ENCODE peak calls at places on chromosomes 11 and 22, in four cellular contexts. X is HepG2, U is H1, K is K562. W is an unnamed sample.
A peak's percentile ranks its signal among the peaks of the same experiment; 100 is the strongest.

GRCh38 chr11:21656065-21656464 is 536.8 kb upstream of the ANO5 start:
- DNase-seq in U (no peak), X (no peak), K (no peak), W (no peak)

GRCh38 chr11:73236879-73237278 is 18.8 kb downstream of the P2RY2 start:
- DNase-seq in X (peak; percentile 57), U (peak; percentile 87), K (peak; percentile 54), W (peak; percentile 61)

GRCh38 chr11:97743205-97743742 is 1277.5 kb upstream of the CNTN5 start:
- DNase-seq in U (no peak), K (no peak), X (no peak), W (peak; percentile 23)

GRCh38 chr22:45151503-45151902 is 12.2 kb upstream of the NUP50 start:
- DNase-seq in U (no peak), K (no peak), X (no peak), W (no peak)

GRCh38 chr11:64131657-64132387 is 34.1 kb downstream of the MACROD1 start:
- DNase-seq in X (peak; percentile 24), K (no peak), U (no peak), W (no peak)

GRCh38 chr11:76523147-76523546 is 78.3 kb downstream of the EMSY start:
- DNase-seq in X (peak; percentile 47), K (no peak), U (no peak), W (no peak)

GRCh38 chr11:56663386-56663785 is at the start of gene OR5AR1:
- DNase-seq in U (no peak), X (no peak), K (no peak), W (no peak)

GRCh38 chr11:91470656-91471055 is 754.0 kb upstream of the FAT3 start:
- DNase-seq in U (no peak), K (no peak), X (no peak), W (no peak)

GRCh38 chr11:117418685-117419084 is 91.0 kb downstream of the CEP164 start:
- DNase-seq in U (no peak), X (peak; percentile 12), K (no peak), W (no peak)

GRCh38 chr11:126862664-126863247 is 137.8 kb downstream of the KIRREL3 start:
- DNase-seq in X (no peak), K (no peak), U (peak; percentile 49), W (no peak)

GRCh38 chr22:49620666-49621065 is 207.0 kb downstream of the BRD1 start:
- DNase-seq in X (no peak), U (no peak), K (no peak), W (no peak)

GRCh38 chr11:12914401-12914912 is 94.7 kb upstream of the RASSF10 start:
- DNase-seq in K (peak; percentile 48), U (peak; percentile 89), X (no peak), W (no peak)

GRCh38 chr11:102225689-102226562 is 91.4 kb upstream of the BIRC3 start:
- DNase-seq in X (peak; percentile 28), K (no peak), U (no peak), W (peak; percentile 87)

GRCh38 chr11:30478923-30479322 is 107.2 kb downstream of the MPPED2 start:
- DNase-seq in U (no peak), K (no peak), X (no peak), W (no peak)

GRCh38 chr11:17272823-17273222 is 3.7 kb upstream of the NUCB2 start:
- DNase-seq in K (no peak), U (no peak), X (no peak), W (no peak)

GRCh38 chr11:118608268-118609214 is 1.1 kb downstream of the PHLDB1 start:
- DNase-seq in K (peak; percentile 74), U (peak; percentile 75), X (no peak), W (peak; percentile 65)

GRCh38 chr22:30398685-30399680 is 2.2 kb downstream of the SEC14L2 start:
- DNase-seq in K (no peak), X (no peak), U (no peak), W (no peak)
- H3K9ac ChIP-seq in K (no peak overlapping the region), X (no peak overlapping the region), U (no peak overlapping the region), W (no peak overlapping the region)

GRCh38 chr11:19244084-19244483 is 3.3 kb upstream of the E2F8 start:
- DNase-seq in U (no peak), K (no peak), X (peak; percentile 28), W (no peak)
- TF ChIP-seq CTCF in U (no peak), K (no peak), X (no peak), W (no peak)

GRCh38 chr11:84947970-84948600 is 679.1 kb downstream of the DLG2 start:
- DNase-seq in X (no peak), U (no peak), K (no peak), W (no peak)
- TF ChIP-seq JUN in X (no peak), U (no peak), K (no peak), W (no peak)

GRCh38 chr22:24190159-24190540 is 8.9 kb downstream of the SUSD2 start:
- DNase-seq in X (no peak), U (no peak), K (no peak), W (no peak)

GRCh38 chr22:24189249-24190158 is 8.2 kb downstream of the SUSD2 start:
- DNase-seq in U (peak; percentile 91), X (peak; percentile 52), K (peak; percentile 68), W (peak; percentile 61)

GRCh38 chr22:24191893-24192292 is 10.6 kb downstream of the SUSD2 start:
- DNase-seq in U (no peak), X (no peak), K (no peak), W (no peak)

GRCh38 chr22:24190566-24191208 is 9.4 kb downstream of the SUSD2 start:
- DNase-seq in U (no peak), X (no peak), K (no peak), W (no peak)

GRCh38 chr22:24191381-24191841 is 10.1 kb downstream of the SUSD2 start:
- DNase-seq in K (no peak), U (peak; percentile 42), X (no peak), W (no peak)
- H3K9ac ChIP-seq in K (no peak overlapping the region), U (no peak overlapping the region), X (no peak overlapping the region), W (no peak overlapping the region)

GRCh38 chr11:45017329-45017728 is 66.6 kb upstream of the TP53I11 start:
- DNase-seq in K (no peak), X (no peak), U (peak; percentile 65), W (no peak)
- TF ChIP-seq CTCF in K (no peak), X (no peak), U (peak; percentile 87), W (no peak)

GRCh38 chr11:128397362-128397761 is 190.0 kb downstream of the ETS1 start:
- DNase-seq in K (no peak), X (no peak), U (no peak), W (no peak)

GRCh38 chr11:128399722-128400121 is 187.6 kb downstream of the ETS1 start:
- DNase-seq in K (no peak), U (no peak), X (no peak), W (no peak)

GRCh38 chr11:128400382-128401203 is 186.8 kb downstream of the ETS1 start:
- DNase-seq in U (no peak), X (no peak), K (no peak), W (no peak)

GRCh38 chr11:128398517-128399152 is 188.7 kb downstream of the ETS1 start:
- DNase-seq in X (no peak), U (no peak), K (no peak), W (no peak)

GRCh38 chr11:128399186-128399585 is 188.2 kb downstream of the ETS1 start:
- DNase-seq in K (no peak), U (no peak), X (no peak), W (peak; percentile 50)
- TF ChIP-seq JUN in K (no peak), U (no peak), X (no peak), W (peak; percentile 49)

GRCh38 chr11:746289-747175 is 732 bp upstream of the TALDO1 start:
- DNase-seq in K (no peak), U (no peak), X (no peak), W (no peak)
- H3K9ac ChIP-seq in K (peak overlapping the region; percentile 100), U (peak overlapping the region; percentile 81), X (peak overlapping the region; percentile 88), W (peak overlapping the region; percentile 13)

GRCh38 chr22:19916006-19916405 is 25.6 kb upstream of the COMT start:
- DNase-seq in U (no peak), X (no peak), K (no peak), W (no peak)

GRCh38 chr22:19912236-19912999 is 29.2 kb upstream of the COMT start:
- DNase-seq in U (peak; percentile 55), K (no peak), X (no peak), W (no peak)

GRCh38 chr22:19915287-19915954 is 26.2 kb upstream of the COMT start:
- DNase-seq in K (no peak), U (no peak), X (no peak), W (no peak)

GRCh38 chr22:19913337-19913936 is 28.1 kb upstream of the COMT start:
- DNase-seq in K (no peak), X (no peak), U (no peak), W (no peak)

GRCh38 chr22:19914201-19914943 is 27.2 kb upstream of the COMT start:
- DNase-seq in X (no peak), K (no peak), U (no peak), W (no peak)
- TF ChIP-seq CTCF in X (no peak), K (no peak), U (no peak), W (no peak)

DNA sequence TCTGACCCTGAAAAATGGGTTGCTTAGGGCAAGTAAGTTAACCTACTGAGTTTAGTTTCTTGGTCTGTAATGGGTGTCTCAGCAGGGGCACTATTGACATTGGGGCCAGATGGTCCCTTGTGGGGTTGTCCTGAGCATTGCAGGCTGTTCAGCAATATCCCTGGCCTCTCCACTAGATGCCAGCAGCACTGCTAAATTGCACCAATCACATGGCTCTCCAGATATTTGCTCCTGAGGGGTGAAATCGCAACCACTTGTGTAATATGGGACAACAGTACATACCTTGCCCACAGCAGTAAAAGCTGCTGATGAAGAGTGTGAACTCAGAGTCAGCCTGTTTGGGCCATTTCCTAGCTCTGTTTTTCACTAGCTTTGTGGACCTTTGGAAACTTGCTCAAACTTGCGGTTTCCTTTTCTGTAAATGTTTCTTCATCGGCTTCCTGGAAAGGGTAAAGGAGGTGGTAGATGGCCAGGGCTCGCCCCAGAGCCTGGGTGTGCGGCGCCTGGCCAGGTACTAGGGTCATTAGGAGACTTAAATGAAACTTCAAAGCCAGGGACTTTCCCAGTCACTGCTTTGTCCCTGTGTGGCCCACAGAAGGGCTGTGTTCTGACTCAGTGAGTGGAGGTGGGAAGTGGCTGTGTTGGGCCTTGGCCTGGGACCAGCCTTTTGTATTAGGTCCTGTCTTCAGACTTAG is 13.0 kb downstream of the NCF4 start:
- DNase-seq in X (peak; percentile 62), U (no peak), K (peak; percentile 15), W (peak; percentile 82)
- TF ChIP-seq JUN in X (no peak), U (no peak), K (no peak), W (no peak)

GRCh38 chr11:114354076-114354475 is 46.2 kb downstream of the C11orf71 start:
- DNase-seq in U (no peak), X (no peak), K (peak; percentile 61), W (peak; percentile 87)
- H3K9ac ChIP-seq in U (no peak overlapping the region), X (no peak overlapping the region), K (no peak overlapping the region), W (no peak overlapping the region)